ENCODE peak calls at places on chromosomes 2 and 18, in eight cellular contexts. P is GDM1, N is NCI-H524, D is EL, K is adrenal gland, W is RWPE1, E is NCI-H1694, C is foreskin fibroblast. T is an unnamed sample.

GRCh38 chr2:206586609-206587008 is 55.7 kb upstream of the FAM237A start:
- DNase-seq in P (no peak), N (no peak), D (no peak), K (no peak), W (no peak), E (no peak), C (no peak), T (no peak)

GRCh38 chr2:150459281-150459680 is 28.2 kb downstream of the RND3 start:
- DNase-seq in P (no peak), N (no peak), D (peak), K (no peak), W (no peak), E (no peak), C (no peak), T (no peak)

GRCh38 chr2:229313591-229313990 is 42.5 kb upstream of the PID1 start:
- DNase-seq in P (no peak), N (no peak), D (peak), K (no peak), W (peak), E (no peak), C (peak), T (no peak)

GRCh38 chr2:186379052-186379451 is 107.0 kb upstream of the ZC3H15 start:
- DNase-seq in P (no peak), N (no peak), D (no peak), K (no peak), W (peak), E (no peak), C (no peak), T (no peak)

GRCh38 chr2:85309699-85310321 is 18.0 kb downstream of the TGOLN2 start:
- DNase-seq in P (no peak), N (no peak), D (no peak), K (peak), W (no peak), E (no peak), C (no peak), T (no peak)

GRCh38 chr2:176155341-176156044 is 1.6 kb upstream of the HOXD3 start:
- DNase-seq in P (no peak), N (no peak), D (no peak), K (no peak), W (no peak), E (no peak), C (no peak), T (no peak)

GRCh38 chr2:237980751-237981150 is 13.9 kb downstream of the UBE2F start:
- DNase-seq in P (no peak), N (no peak), D (no peak), K (no peak), W (no peak), E (no peak), C (no peak), T (no peak)

GRCh38 chr2:177474904-177475474 is 82.4 kb downstream of the AGPS start:
- DNase-seq in P (no peak), N (no peak), D (peak), K (no peak), W (peak), E (no peak), C (peak), T (no peak)

GRCh38 chr18:63749489-63749888 is 25.7 kb upstream of the SERPINB7 start:
- DNase-seq in P (no peak), N (no peak), D (no peak), K (no peak), W (no peak), E (no peak), C (no peak), T (no peak)

GRCh38 chr2:71713581-71714580 is 260.5 kb downstream of the DYSF start:
- DNase-seq in P (no peak), N (no peak), D (peak), K (no peak), W (no peak), E (no peak), C (peak), T (no peak)

GRCh38 chr2:41906325-41906700 is 141.5 kb upstream of the PKDCC start:
- DNase-seq in P (no peak), N (no peak), D (no peak), K (no peak), W (no peak), E (no peak), C (no peak), T (no peak)

GRCh38 chr2:15169326-15170038 is 391.7 kb downstream of the NBAS start:
- DNase-seq in P (no peak), N (no peak), D (peak), K (no peak), W (peak), E (no peak), C (peak), T (no peak)

GRCh38 chr2:176753752-176754474 is 458.7 kb upstream of the HNRNPA3 start:
- DNase-seq in P (no peak), N (no peak), D (no peak), K (no peak), W (no peak), E (no peak), C (no peak), T (no peak)

GRCh38 chr2:171763602-171764001 is 76.3 kb downstream of the DYNC1I2 start:
- DNase-seq in P (no peak), N (no peak), D (peak), K (no peak), W (peak), E (no peak), C (no peak), T (no peak)

GRCh38 chr2:46339676-46340459 is 42.7 kb downstream of the EPAS1 start:
- DNase-seq in P (no peak), N (peak), D (peak), K (peak), W (no peak), E (no peak), C (no peak), T (no peak)

GRCh38 chr2:28871620-28872019 is 1.5 kb upstream of the TRMT61B start:
- DNase-seq in P (no peak), N (no peak), D (no peak), K (no peak), W (no peak), E (no peak), C (no peak), T (no peak)

GRCh38 chr2:235768606-235769005 is 274.8 kb downstream of the AGAP1 start:
- DNase-seq in P (no peak), N (no peak), D (no peak), K (no peak), W (no peak), E (no peak), C (no peak), T (no peak)

GRCh38 chr2:219643084-219643473 is 15.6 kb downstream of the SLC4A3 start:
- DNase-seq in P (no peak), N (no peak), D (no peak), K (no peak), W (no peak), E (no peak), C (no peak), T (no peak)

GRCh38 chr2:183037660-183038340 is 457 bp downstream of the NCKAP1 start:
- DNase-seq in P (peak), N (peak), D (peak), K (peak), W (peak), E (no peak), C (peak), T (no peak)